ENCODE peak calls at places on chromosomes 16 and 17, in seven cellular contexts. U is left ventricle myocardium inferior; D is cardiac fibroblast; Y is HFF-Myc; Z is HCT116; L is A549; P is activated CD8-positive, alpha-beta T cell treated with anti-CD3 and anti-CD28 coated beads for 36 hours. O is an unnamed sample.
A peak's percentile ranks its signal among the peaks of the same experiment; 100 is the strongest.

GRCh38 chr17:4147751-4148310 is 4.8 kb downstream of the CYB5D2 start:
- DNase-seq in U (no peak), D (no peak), Y (no peak), Z (no peak), L (no peak), P (no peak), O (no peak)

GRCh38 chr16:54193656-54194007 is 93.0 kb downstream of the IRX3 start:
- DNase-seq in U (peak; percentile 83), D (peak; percentile 81), Y (peak; percentile 38), Z (peak; percentile 59), L (peak; percentile 68), P (peak; percentile 54), O (peak; percentile 64)

GRCh38 chr16:67843343-67843765 is 1.2 kb downstream of the THAP11 start:
- DNase-seq in U (no peak), D (no peak), Y (no peak), Z (no peak), L (no peak), P (no peak), O (peak; percentile 21)

GRCh38 chr16:57013268-57013667 is 23.9 kb downstream of the NLRC5 start:
- DNase-seq in U (no peak), D (no peak), Y (no peak), Z (no peak), L (no peak), P (no peak), O (peak; percentile 85)

GRCh38 chr17:45302649-45303173 is 14.1 kb downstream of the MAP3K14 start:
- DNase-seq in U (peak; percentile 44), D (peak; percentile 86), Y (no peak), Z (no peak), L (no peak), P (peak; percentile 76), O (peak; percentile 71)

GRCh38 chr17:77556408-77557068 is 402.0 kb upstream of the TNRC6C start:
- DNase-seq in U (no peak), D (no peak), Y (no peak), Z (no peak), L (no peak), P (no peak), O (no peak)

GRCh38 chr17:78723001-78723796 is 58.9 kb downstream of the CYTH1 start:
- DNase-seq in U (peak; percentile 41), D (peak; percentile 41), Y (no peak), Z (no peak), L (no peak), P (no peak), O (no peak)

GRCh38 chr17:78892062-78892456 is 10.9 kb downstream of the CEP295NL start:
- DNase-seq in U (no peak), D (no peak), Y (no peak), Z (no peak), L (no peak), P (no peak), O (no peak)

GRCh38 chr16:22355487-22355908 is 18.9 kb downstream of the CDR2 start:
- DNase-seq in U (no peak), D (no peak), Y (no peak), Z (no peak), L (no peak), P (peak; percentile 56), O (no peak)

GRCh38 chr17:1068356-1068755 is 71.4 kb downstream of the TIMM22 start:
- DNase-seq in U (no peak), D (no peak), Y (no peak), Z (no peak), L (no peak), P (no peak), O (no peak)

GRCh38 chr17:39622380-39623006 is 4.3 kb upstream of the PPP1R1B start:
- DNase-seq in U (no peak), D (no peak), Y (no peak), Z (no peak), L (peak; percentile 66), P (peak; percentile 77), O (no peak)

GRCh38 chr16:2596747-2597559 is 59.1 kb downstream of the PDPK1 start:
- DNase-seq in U (no peak), D (no peak), Y (no peak), Z (no peak), L (no peak), P (no peak), O (no peak)

GRCh38 chr17:77814091-77814772 is 144.3 kb upstream of the TNRC6C start:
- DNase-seq in U (no peak), D (no peak), Y (no peak), Z (no peak), L (no peak), P (no peak), O (no peak)

GRCh38 chr17:82127315-82127595 is 29.2 kb upstream of the FASN start:
- DNase-seq in U (no peak), D (no peak), Y (no peak), Z (no peak), L (no peak), P (no peak), O (no peak)

GRCh38 chr17:78256705-78257559 is 25.5 kb downstream of the TMEM235 start:
- DNase-seq in U (no peak), D (peak; percentile 80), Y (no peak), Z (no peak), L (no peak), P (no peak), O (no peak)

DNA sequence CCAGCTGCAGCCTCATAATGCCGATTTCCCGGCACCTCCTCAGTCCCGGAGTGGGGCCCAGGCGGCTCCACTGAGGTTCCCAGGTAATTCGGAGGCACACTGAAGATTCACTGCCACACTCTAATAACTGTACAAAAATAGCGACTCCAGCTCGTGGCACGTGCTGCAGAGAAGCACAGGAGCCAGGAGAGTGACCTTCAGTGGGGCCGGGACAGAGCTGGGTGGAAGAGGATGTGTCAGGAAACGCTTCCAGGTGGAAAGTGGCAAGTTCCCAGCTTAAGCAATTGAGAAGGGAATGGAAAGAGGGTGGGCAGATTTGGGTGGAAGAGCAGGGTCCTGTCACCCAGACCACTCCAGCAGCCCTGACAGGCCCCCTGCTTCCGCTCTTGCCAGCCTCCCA is 3.1 kb upstream of the TRAP1 start:
- DNase-seq in U (no peak), D (no peak), Y (no peak), Z (no peak), L (no peak), P (no peak), O (no peak)
- TF ChIP-seq CTCF in U (no peak), D (no peak), Y (no peak), Z (no peak), L (no peak), P (no peak), O (no peak)

DNA sequence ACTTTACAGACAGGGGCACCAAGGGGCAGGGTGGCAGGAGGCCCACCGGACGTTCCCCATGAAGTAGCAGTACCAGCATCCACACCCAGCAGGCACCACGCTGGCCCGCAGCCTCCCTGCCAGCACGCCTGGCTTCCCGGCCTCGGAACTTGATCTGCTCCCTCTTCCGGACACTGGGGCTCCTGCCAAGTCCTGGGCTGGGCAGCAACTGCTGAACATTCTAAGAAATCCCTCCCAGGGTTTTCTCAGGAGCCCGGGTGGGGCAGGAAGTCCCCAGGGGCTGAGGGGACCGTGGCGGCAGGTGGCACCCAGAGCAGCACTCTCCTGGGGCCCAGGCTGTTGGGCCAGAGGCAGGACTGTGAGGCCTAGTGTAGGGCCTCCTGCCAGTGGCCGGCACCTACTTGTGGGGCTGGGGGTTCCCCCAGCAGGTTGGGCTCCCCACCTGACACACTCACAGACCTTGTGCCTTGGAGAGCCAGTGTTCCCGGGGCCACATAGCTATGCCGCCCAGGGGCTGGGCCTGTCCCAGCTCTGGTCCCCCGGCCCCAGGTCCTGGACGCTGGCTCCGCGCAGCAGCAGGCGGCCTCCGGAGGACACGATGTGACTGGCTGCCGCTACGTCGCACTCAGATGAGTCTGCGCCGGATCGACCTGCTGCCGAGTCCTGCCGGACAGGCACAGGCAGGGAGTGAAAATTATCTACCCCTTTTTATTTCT is 86.2 kb upstream of the CBX4 start:
- DNase-seq in U (peak; percentile 60), D (peak; percentile 66), Y (no peak), Z (no peak), L (peak; percentile 69), P (no peak), O (no peak)
- TF ChIP-seq CTCF in U (peak; percentile 31), D (no peak), Y (no peak), Z (no peak), L (no peak), P (no peak), O (no peak)

GRCh38 chr16:88610080-88610479 is 28.3 kb upstream of the IL17C start:
- DNase-seq in U (no peak), D (no peak), Y (no peak), Z (no peak), L (no peak), P (no peak), O (no peak)
- TF ChIP-seq CTCF in U (no peak), D (peak; percentile 13), Y (peak; percentile 6), Z (peak; percentile 33), L (no peak), P (no peak), O (peak; percentile 38)

DNA sequence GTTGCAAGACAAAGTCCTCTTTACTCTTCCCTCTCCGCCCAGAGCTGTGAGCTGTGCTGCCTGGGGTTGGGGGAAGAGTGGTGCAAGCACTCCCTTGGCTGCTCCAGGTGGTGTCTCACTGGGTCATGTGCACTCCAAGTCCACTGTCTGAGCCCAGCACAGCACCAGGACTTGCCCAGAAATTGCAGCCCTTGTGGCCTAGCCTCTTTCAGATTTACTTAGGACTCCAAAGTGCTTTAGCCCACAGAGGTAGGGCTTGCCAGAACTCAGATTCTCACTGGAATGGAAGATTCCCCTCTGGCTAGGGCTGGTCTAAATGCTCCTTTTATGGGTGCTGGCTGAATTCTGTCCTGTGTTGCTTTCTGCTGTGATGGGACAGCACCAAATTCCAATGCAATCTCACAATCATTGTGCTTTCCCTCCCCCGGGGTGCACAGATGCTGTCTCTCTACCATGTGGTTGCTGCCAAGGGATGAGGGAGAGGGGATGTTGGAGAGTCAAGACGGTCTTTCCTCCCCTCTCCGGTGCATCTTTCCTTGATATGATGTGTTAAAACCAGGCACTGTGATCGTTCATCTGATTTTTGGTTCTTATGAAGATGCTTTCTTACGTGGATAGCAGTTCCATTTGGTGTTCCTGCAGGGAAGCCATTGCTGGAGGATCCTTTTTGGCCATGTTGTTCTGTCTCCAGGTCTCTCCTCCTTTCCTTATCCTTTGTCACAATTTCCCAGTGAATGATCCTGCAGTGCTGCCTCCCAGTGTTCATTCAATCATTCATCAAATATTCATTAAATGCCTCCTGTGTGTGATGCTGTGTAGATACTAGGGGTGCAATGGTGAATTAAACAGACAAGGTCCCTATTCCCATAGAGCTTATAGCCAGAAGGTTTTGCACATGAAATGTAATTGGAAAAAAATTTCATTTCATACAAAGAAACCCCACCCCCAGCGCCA is 216.3 kb downstream of the SPECC1 start:
- DNase-seq in U (no peak), D (no peak), Y (no peak), Z (no peak), L (peak; percentile 25), P (no peak), O (no peak)
- TF ChIP-seq CTCF in U (no peak), D (no peak), Y (peak; percentile 5), Z (no peak), L (peak; percentile 45), P (no peak), O (peak; percentile 28)

GRCh38 chr16:85897384-85897783 is 1.6 kb upstream of the IRF8 start:
- DNase-seq in U (no peak), D (no peak), Y (no peak), Z (no peak), L (no peak), P (peak; percentile 31), O (no peak)
- TF ChIP-seq CTCF in U (no peak), D (no peak), Y (no peak), Z (no peak), L (no peak), P (no peak), O (no peak)